ENCODE peak calls at places on chromosomes 6 and 20, in seven cellular contexts. J, F, P, C, E, W and R are unnamed samples.

GRCh38 chr6:108027594-108027993 is 46.9 kb downstream of the OSTM1 start:
- DNase-seq in J (no peak), F (peak), P (no peak), C (no peak), E (no peak), W (no peak), R (no peak)

GRCh38 chr6:151733680-151734320 is 73.7 kb upstream of the ESR1 start:
- DNase-seq in J (no peak), F (no peak), P (no peak), C (no peak), E (no peak), W (no peak), R (no peak)

GRCh38 chr20:39107741-39108140 is 145.6 kb downstream of the DHX35 start:
- DNase-seq in J (no peak), F (peak), P (no peak), C (no peak), E (no peak), W (no peak), R (no peak)

GRCh38 chr6:21628162-21628561 is 34.6 kb downstream of the SOX4 start:
- DNase-seq in J (no peak), F (no peak), P (no peak), C (no peak), E (no peak), W (no peak), R (no peak)

GRCh38 chr6:113860165-113860955 is 3.2 kb downstream of the MARCKS start:
- DNase-seq in J (peak), F (no peak), P (no peak), C (no peak), E (no peak), W (peak), R (peak)

GRCh38 chr20:18805881-18806280 is 7.7 kb upstream of the SCP2D1 start:
- DNase-seq in J (no peak), F (no peak), P (no peak), C (no peak), E (no peak), W (no peak), R (no peak)

GRCh38 chr6:136051140-136051775 is 198.9 kb downstream of the MTFR2 start:
- DNase-seq in J (no peak), F (no peak), P (no peak), C (no peak), E (no peak), W (peak), R (no peak)

GRCh38 chr20:8129211-8129986 is 2.7 kb upstream of the PLCB1 start:
- DNase-seq in J (no peak), F (no peak), P (peak), C (no peak), E (no peak), W (no peak), R (no peak)

GRCh38 chr20:40262219-40262618 is 426.8 kb downstream of the MAFB start:
- DNase-seq in J (no peak), F (no peak), P (peak), C (no peak), E (no peak), W (no peak), R (no peak)

GRCh38 chr6:1724616-1725015 is 114.9 kb downstream of the FOXC1 start:
- DNase-seq in J (peak), F (peak), P (no peak), C (no peak), E (no peak), W (peak), R (peak)

GRCh38 chr20:20407891-20408805 is 40.2 kb downstream of the INSM1 start:
- DNase-seq in J (no peak), F (peak), P (peak), C (no peak), E (no peak), W (no peak), R (no peak)

GRCh38 chr6:112971651-112972050 is 624.5 kb downstream of the RFPL4B start:
- DNase-seq in J (no peak), F (no peak), P (no peak), C (no peak), E (no peak), W (no peak), R (no peak)

GRCh38 chr6:2738373-2738979 is 12.2 kb downstream of the MYLK4 start:
- DNase-seq in J (no peak), F (peak), P (peak), C (no peak), E (no peak), W (peak), R (peak)

GRCh38 chr6:44446626-44447297 is 59.3 kb downstream of the CDC5L start:
- DNase-seq in J (no peak), F (no peak), P (no peak), C (no peak), E (no peak), W (no peak), R (no peak)

GRCh38 chr6:106445508-106445878 is 85.0 kb downstream of the CRYBG1 start:
- DNase-seq in J (no peak), F (no peak), P (no peak), C (no peak), E (no peak), W (no peak), R (no peak)

GRCh38 chr6:28648035-28648877 is 122.6 kb downstream of the GPX5 start:
- DNase-seq in J (no peak), F (peak), P (peak), C (no peak), E (no peak), W (peak), R (peak)

GRCh38 chr6:89483111-89483720 is 50.3 kb downstream of the ANKRD6 start:
- DNase-seq in J (no peak), F (no peak), P (no peak), C (no peak), E (no peak), W (no peak), R (no peak)

GRCh38 chr6:132490478-132491204 is 22.3 kb downstream of the STX7 start:
- DNase-seq in J (no peak), F (no peak), P (no peak), C (no peak), E (no peak), W (no peak), R (no peak)

GRCh38 chr20:26208296-26209091 is 511.8 kb upstream of the ZNF337 start:
- DNase-seq in J (no peak), F (no peak), P (no peak), C (no peak), E (peak), W (no peak), R (no peak)

GRCh38 chr6:133646021-133646682 is 242.8 kb upstream of the TCF21 start:
- DNase-seq in J (no peak), F (no peak), P (no peak), C (no peak), E (no peak), W (no peak), R (no peak)

GRCh38 chr6:37758234-37758633 is 60.6 kb upstream of the MDGA1 start:
- DNase-seq in J (no peak), F (no peak), P (no peak), C (no peak), E (no peak), W (no peak), R (no peak)

GRCh38 chr6:73299171-73300073 is 36.4 kb upstream of the KHDC1 start:
- DNase-seq in J (no peak), F (no peak), P (no peak), C (no peak), E (no peak), W (no peak), R (no peak)

GRCh38 chr6:1230689-1231605 is 81.0 kb upstream of the FOXQ1 start:
- DNase-seq in J (no peak), F (no peak), P (no peak), C (no peak), E (no peak), W (no peak), R (no peak)

GRCh38 chr6:15602144-15602543 is 60.7 kb downstream of the DTNBP1 start:
- DNase-seq in J (no peak), F (no peak), P (no peak), C (no peak), E (no peak), W (no peak), R (no peak)

GRCh38 chr6:30511147-30511546 is 21.8 kb downstream of the HLA-E start:
- DNase-seq in J (no peak), F (no peak), P (no peak), C (no peak), E (no peak), W (no peak), R (no peak)

GRCh38 chr6:44284119-44284518 is 13.9 kb downstream of the TMEM151B start:
- DNase-seq in J (no peak), F (no peak), P (no peak), C (no peak), E (no peak), W (no peak), R (no peak)

GRCh38 chr20:38779247-38780097 is 26.0 kb upstream of the PPP1R16B start:
- DNase-seq in J (no peak), F (peak), P (no peak), C (no peak), E (no peak), W (no peak), R (no peak)

GRCh38 chr20:35952480-35953410 is 1.6 kb downstream of the SCAND1 start:
- DNase-seq in J (no peak), F (no peak), P (peak), C (no peak), E (no peak), W (no peak), R (peak)

GRCh38 chr6:156876302-156876701 is 99.1 kb downstream of the ARID1B start:
- DNase-seq in J (no peak), F (no peak), P (no peak), C (no peak), E (no peak), W (no peak), R (no peak)

GRCh38 chr6:47420394-47421371 is 56.9 kb upstream of the CD2AP start:
- DNase-seq in J (no peak), F (no peak), P (no peak), C (no peak), E (no peak), W (no peak), R (no peak)

GRCh38 chr6:41917528-41917927 is 3.4 kb downstream of the MED20 start:
- DNase-seq in J (no peak), F (peak), P (no peak), C (no peak), E (no peak), W (no peak), R (no peak)

GRCh38 chr20:2692886-2693285 is 306 bp downstream of the EBF4 start:
- DNase-seq in J (no peak), F (no peak), P (peak), C (no peak), E (no peak), W (no peak), R (no peak)

GRCh38 chr6:164942271-164942670 is 367.1 kb downstream of the C6orf118 start:
- DNase-seq in J (no peak), F (no peak), P (no peak), C (no peak), E (no peak), W (no peak), R (no peak)

GRCh38 chr6:26268659-26269402 is 96.2 kb upstream of the BTN3A2 start:
- DNase-seq in J (no peak), F (no peak), P (peak), C (no peak), E (no peak), W (no peak), R (no peak)

GRCh38 chr6:22717906-22718305 is 148.5 kb downstream of the HDGFL1 start:
- DNase-seq in J (no peak), F (no peak), P (no peak), C (no peak), E (no peak), W (peak), R (peak)

GRCh38 chr6:22727709-22728108 is 158.3 kb downstream of the HDGFL1 start:
- DNase-seq in J (no peak), F (no peak), P (no peak), C (no peak), E (no peak), W (no peak), R (no peak)

DNA sequence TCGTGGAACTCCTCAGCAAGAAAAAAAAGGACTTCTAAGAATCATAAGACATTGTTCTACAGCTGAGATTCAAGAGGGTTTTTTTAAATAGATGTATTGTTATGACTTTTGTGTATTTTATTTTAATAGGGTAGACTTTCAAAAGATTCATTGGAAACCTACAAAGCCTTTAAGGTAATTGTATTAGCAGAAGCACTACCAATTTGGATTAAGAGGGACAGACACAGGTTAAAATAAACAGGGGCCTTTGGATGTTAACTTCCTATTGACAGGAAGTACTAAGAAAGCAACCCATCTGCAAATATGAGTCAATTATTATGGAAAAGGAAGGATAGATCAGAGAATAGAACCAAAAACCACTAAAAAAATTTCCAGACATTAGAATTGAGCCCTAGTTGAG is 153.5 kb downstream of the HDGFL1 start:
- DNase-seq in J (no peak), F (no peak), P (no peak), C (no peak), E (no peak), W (no peak), R (no peak)
- TF ChIP-seq POLR2A in J (no peak), F (no peak), P (no peak), C (no peak), E (no peak), W (no peak), R (no peak)

GRCh38 chr20:53639647-53640440 is 46.2 kb upstream of the ZNF217 start:
- DNase-seq in J (no peak), F (no peak), P (no peak), C (no peak), E (no peak), W (no peak), R (peak)

GRCh38 chr20:53643031-53643832 is 49.6 kb upstream of the ZNF217 start:
- DNase-seq in J (peak), F (peak), P (peak), C (no peak), E (peak), W (no peak), R (peak)

GRCh38 chr20:53645582-53645897 is 51.9 kb upstream of the ZNF217 start:
- DNase-seq in J (no peak), F (no peak), P (no peak), C (no peak), E (no peak), W (no peak), R (no peak)

GRCh38 chr20:53639128-53639527 is 45.5 kb upstream of the ZNF217 start:
- DNase-seq in J (no peak), F (no peak), P (no peak), C (no peak), E (no peak), W (no peak), R (no peak)

DNA sequence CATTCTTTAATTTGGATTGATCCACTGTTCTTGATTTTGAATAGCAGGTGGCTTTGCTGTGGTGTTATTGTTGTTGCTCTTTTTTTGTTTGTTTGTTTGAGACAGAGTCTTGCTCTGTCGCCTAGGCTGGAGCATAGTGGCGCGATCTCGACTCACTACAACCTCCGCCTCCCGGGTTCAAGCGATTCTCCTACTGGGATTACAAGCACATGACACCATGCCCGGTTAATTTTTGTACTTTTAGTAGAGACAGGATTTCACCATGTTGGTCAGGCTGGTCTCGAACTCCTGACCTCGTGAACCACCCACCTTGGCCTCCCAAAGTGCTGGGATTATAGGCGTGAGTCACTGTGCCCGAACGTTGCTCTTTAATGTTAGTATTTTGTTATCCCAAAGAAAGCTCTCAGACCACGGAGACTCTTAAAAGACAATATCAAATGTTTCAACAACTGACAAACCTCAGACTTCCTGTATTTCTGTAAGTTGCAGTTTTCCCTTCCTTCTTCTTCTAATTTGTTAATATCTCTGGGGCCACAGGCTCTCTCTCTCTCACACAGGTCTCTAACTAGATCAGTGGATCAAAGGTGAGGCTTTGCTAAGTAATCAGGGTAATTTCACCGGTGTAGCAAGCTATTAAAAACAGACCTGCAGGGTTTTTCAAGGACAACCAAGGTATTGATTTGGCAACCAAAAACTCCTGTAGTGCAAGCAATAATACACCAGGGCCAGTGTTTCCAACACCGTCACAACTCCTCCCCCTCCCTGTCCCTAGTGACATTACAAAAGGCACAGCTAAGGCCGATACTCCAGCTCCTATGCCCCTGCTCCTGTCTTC is 48.8 kb upstream of the ZNF217 start:
- DNase-seq in J (peak), F (peak), P (peak), C (no peak), E (no peak), W (no peak), R (peak)
- TF ChIP-seq POLR2A in J (no peak), F (no peak), P (no peak), C (no peak), E (no peak), W (no peak), R (no peak)

DNA sequence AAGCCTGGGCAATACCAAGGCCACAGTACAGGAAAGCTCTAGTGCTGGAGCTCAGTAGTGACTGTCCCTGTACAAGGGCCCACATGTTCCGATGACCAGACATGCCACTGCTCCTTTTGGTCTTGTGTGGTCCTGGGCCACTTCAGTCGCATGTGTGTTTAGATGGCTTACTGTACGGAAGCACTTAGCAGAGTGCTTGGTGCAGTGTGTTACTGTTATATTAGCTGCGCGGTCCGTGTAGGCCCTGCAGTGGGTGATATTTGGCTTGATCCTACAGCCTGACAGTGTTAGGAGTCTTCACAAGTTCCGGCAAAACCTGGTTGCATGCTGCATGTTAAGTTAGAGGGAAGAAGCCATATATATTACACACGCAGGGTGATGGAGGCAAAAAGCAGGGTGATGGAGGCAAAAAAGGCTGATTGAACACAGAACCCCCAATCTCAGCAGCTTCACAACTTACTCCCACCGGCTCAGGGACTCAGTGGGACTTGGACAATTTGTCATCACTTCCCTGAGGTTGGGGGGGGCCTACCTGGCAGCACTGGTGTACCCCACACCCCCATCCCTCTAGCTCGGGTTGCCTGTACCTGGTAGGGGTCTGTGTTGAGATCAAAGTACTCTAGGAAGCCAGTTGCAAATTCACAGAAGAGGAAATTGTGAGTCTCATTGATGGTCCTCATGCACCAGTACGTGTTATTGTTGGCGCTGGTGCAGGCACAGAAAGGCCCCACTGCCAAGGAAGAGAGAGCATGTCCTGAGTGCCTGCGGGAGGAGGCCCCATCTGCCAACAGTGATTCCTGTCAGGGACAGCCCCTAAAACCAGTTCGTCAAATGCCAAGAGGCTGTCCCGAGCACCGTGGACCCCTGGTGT is 122.6 kb downstream of the SULF2 start:
- DNase-seq in J (no peak), F (no peak), P (no peak), C (no peak), E (no peak), W (no peak), R (no peak)
- TF ChIP-seq POLR2A in J (no peak), F (no peak), P (no peak), C (no peak), E (no peak), W (no peak), R (no peak)

DNA sequence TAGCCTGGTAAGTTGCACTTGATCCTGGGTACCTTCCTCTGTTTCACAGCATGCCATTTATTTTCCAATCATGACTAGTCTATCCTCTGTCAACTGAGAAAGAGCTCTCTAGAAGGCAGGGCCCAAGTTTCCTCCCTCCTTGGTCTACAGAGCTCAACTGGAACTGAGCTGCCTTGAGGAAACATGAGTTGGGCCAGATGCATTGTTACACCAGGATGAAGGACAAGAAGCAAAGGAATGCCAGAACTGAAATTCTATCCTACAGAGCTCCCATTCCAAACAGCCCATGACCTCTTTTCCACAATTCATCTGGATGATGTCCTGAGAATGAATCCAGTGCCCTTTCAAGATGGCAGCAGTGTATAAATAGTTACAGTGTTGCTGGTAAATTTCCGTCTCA is 66.7 kb upstream of the E2F3 start:
- DNase-seq in J (no peak), F (no peak), P (no peak), C (no peak), E (no peak), W (no peak), R (no peak)
- TF ChIP-seq POLR2A in J (no peak), F (no peak), P (no peak), C (no peak), E (no peak), W (no peak), R (no peak)

GRCh38 chr20:46688151-46689081 is 828 bp downstream of the TP53RK start:
- DNase-seq in J (no peak), F (no peak), P (peak), C (no peak), E (no peak), W (no peak), R (peak)
- TF ChIP-seq POLR2A in J (no peak), F (no peak), P (no peak), C (no peak), E (no peak), W (no peak), R (no peak)